ENCODE peak calls at places on chromosomes 16 and 17, in five cellular contexts. S is trophoblast cell, N is neuronal stem cell, A is mesenchymal stem cell, M is H1. R is an unnamed sample.
A peak's percentile ranks its signal among the peaks of the same experiment; 100 is the strongest.

GRCh38 chr17:29514792-29515191 is 52.0 kb downstream of the ABHD15 start:
- DNase-seq in M (no peak), S (no peak), A (no peak), N (no peak), R (no peak)

GRCh38 chr17:73284339-73284738 is 22.7 kb upstream of the CPSF4L start:
- DNase-seq in A (no peak), N (no peak), M (no peak), S (no peak), R (no peak)

GRCh38 chr17:55549140-55549539 is 37.9 kb upstream of the SMIM36 start:
- DNase-seq in N (no peak), A (peak; percentile 17), S (peak; percentile 24), M (no peak), R (no peak)

GRCh38 chr17:57861737-57862409 is 12.0 kb upstream of the MRPS23 start:
- DNase-seq in S (peak; percentile 23), A (peak; percentile 62), M (no peak), N (no peak), R (no peak)

GRCh38 chr16:69311533-69312388 is 611 bp downstream of the VPS4A start:
- DNase-seq in M (no peak), A (peak; percentile 50), N (peak; percentile 27), S (peak; percentile 25), R (peak; percentile 73)

GRCh38 chr17:39212841-39213480 is 12.8 kb downstream of the STAC2 start:
- DNase-seq in A (no peak), M (no peak), N (no peak), S (no peak), R (peak; percentile 60)

GRCh38 chr16:66515543-66516171 is 34.3 kb downstream of the TK2 start:
- DNase-seq in N (no peak), A (peak; percentile 66), S (peak; percentile 87), M (peak; percentile 13), R (peak; percentile 50)

GRCh38 chr17:16935241-16935663 is 36.7 kb downstream of the TNFRSF13B start:
- DNase-seq in N (no peak), M (no peak), A (no peak), S (no peak), R (peak; percentile 24)

GRCh38 chr16:85611205-85611454 is 2.0 kb upstream of the GSE1 start:
- DNase-seq in M (no peak), A (peak; percentile 46), S (no peak), N (no peak), R (no peak)

GRCh38 chr16:46743232-46743719 is 4.9 kb downstream of the MYLK3 start:
- DNase-seq in A (peak; percentile 26), S (peak; percentile 54), N (no peak), M (no peak), R (peak; percentile 40)

GRCh38 chr17:12983986-12984932 is 33.6 kb downstream of the ELAC2 start:
- DNase-seq in S (no peak), N (no peak), A (no peak), M (no peak), R (no peak)

GRCh38 chr16:69917739-69918138 is 33.4 kb upstream of the CLEC18A start:
- DNase-seq in N (peak; percentile 42), A (peak; percentile 87), M (peak; percentile 46), S (peak; percentile 98), R (peak; percentile 80)

GRCh38 chr17:47276868-47277267 is 23.2 kb downstream of the ITGB3 start:
- DNase-seq in S (peak; percentile 52), A (peak; percentile 78), N (no peak), M (no peak), R (peak; percentile 77)

GRCh38 chr16:64629622-64630021 is 492.2 kb downstream of the CDH11 start:
- DNase-seq in M (no peak), N (no peak), S (no peak), A (peak; percentile 10), R (no peak)

GRCh38 chr17:46984892-46985291 is 5.8 kb upstream of the RPRML start:
- DNase-seq in M (no peak), S (no peak), N (no peak), A (no peak), R (no peak)

GRCh38 chr17:6862122-6862521 is 30.6 kb upstream of the TEKT1 start:
- DNase-seq in M (no peak), S (no peak), A (no peak), N (no peak), R (no peak)

GRCh38 chr16:81585785-81586184 is 141.2 kb downstream of the CMIP start:
- DNase-seq in A (peak; percentile 35), S (peak; percentile 72), M (peak; percentile 21), N (no peak), R (peak; percentile 57)

GRCh38 chr16:280552-280951 is at the start of gene ARHGDIG:
- DNase-seq in M (no peak), S (no peak), A (no peak), N (no peak), R (no peak)

GRCh38 chr16:19499481-19499880 is 22.4 kb downstream of the GDE1 start:
- DNase-seq in M (no peak), A (no peak), S (no peak), N (no peak), R (no peak)

GRCh38 chr16:1449201-1449788 is 4.9 kb upstream of the CCDC154 start:
- DNase-seq in S (no peak), A (no peak), M (no peak), N (no peak), R (no peak)

GRCh38 chr16:20937736-20938135 is 37.2 kb downstream of the LYRM1 start:
- DNase-seq in N (no peak), A (no peak), M (no peak), S (no peak), R (no peak)

GRCh38 chr17:79628861-79629547 is 18.2 kb upstream of the RBFOX3 start:
- DNase-seq in M (no peak), N (no peak), S (no peak), A (no peak), R (peak; percentile 24)

GRCh38 chr17:2792541-2793169 is 3.6 kb upstream of the RAP1GAP2 start:
- DNase-seq in A (no peak), N (no peak), S (no peak), M (no peak), R (no peak)

GRCh38 chr16:80084614-80085013 is 456.2 kb upstream of the DYNLRB2 start:
- DNase-seq in A (peak; percentile 64), N (peak; percentile 56), M (peak; percentile 36), S (peak; percentile 85), R (peak; percentile 76)

GRCh38 chr17:4354862-4355514 is 11.5 kb downstream of the UBE2G1 start:
- DNase-seq in N (no peak), S (peak; percentile 72), M (no peak), A (no peak), R (peak; percentile 32)

GRCh38 chr16:67015317-67015731 is 13.6 kb upstream of the CBFB start:
- DNase-seq in A (no peak), M (no peak), N (no peak), S (no peak), R (no peak)

GRCh38 chr16:88634141-88634993 is 4.0 kb upstream of the IL17C start:
- DNase-seq in S (peak; percentile 86), A (peak; percentile 85), N (peak; percentile 46), M (no peak), R (peak; percentile 85)

GRCh38 chr16:58533751-58534470 is 18.6 kb downstream of the SETD6 start:
- DNase-seq in S (no peak), N (no peak), A (no peak), M (no peak), R (no peak)

GRCh38 chr17:17213775-17214174 is 7.6 kb upstream of the PLD6 start:
- DNase-seq in S (no peak), M (no peak), A (no peak), N (no peak), R (no peak)

DNA sequence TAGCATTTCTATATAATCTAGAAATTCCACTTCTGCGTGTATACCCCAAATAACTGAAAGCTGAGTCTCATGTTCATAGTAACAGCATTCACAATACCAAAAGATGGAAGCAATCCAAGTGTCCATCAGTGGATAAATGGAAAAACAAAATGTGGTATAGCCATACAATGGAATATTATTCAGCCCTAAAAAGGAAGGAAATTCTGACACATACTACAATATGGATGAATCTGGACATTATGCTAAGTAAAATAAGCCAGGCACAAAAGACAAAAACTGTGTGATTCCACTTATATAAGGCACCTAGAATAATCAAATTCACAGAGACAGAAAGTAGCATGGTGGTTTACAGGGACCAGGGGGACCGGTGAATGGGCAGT is 20.4 kb downstream of the HOXB1 start:
- DNase-seq in N (no peak), A (no peak), S (no peak), M (no peak), R (no peak)
- H2BK12ac ChIP-seq in N (no peak overlapping the region), A (no peak overlapping the region), S (no peak overlapping the region), M (no peak overlapping the region), R (no peak overlapping the region)

GRCh38 chr16:72199938-72200337 is 28.0 kb upstream of the PMFBP1 start:
- DNase-seq in A (no peak), N (no peak), S (no peak), M (no peak), R (no peak)
- H2BK12ac ChIP-seq in A (no peak overlapping the region), N (no peak overlapping the region), S (no peak overlapping the region), M (no peak overlapping the region), R (no peak overlapping the region)

GRCh38 chr17:61410555-61411089 is 11.0 kb downstream of the TBX2 start:
- DNase-seq in A (peak; percentile 88), S (peak; percentile 77), N (peak; percentile 68), M (no peak), R (peak; percentile 93)

GRCh38 chr17:61409301-61410099 is 9.9 kb downstream of the TBX2 start:
- DNase-seq in A (peak; percentile 74), M (no peak), N (no peak), S (peak; percentile 81), R (peak; percentile 62)

GRCh38 chr17:61411114-61411943 is 11.7 kb downstream of the TBX2 start:
- DNase-seq in M (no peak), S (peak; percentile 62), A (peak; percentile 88), N (peak; percentile 77), R (peak; percentile 85)

GRCh38 chr17:61408151-61409041 is 8.8 kb downstream of the TBX2 start:
- DNase-seq in N (no peak), M (no peak), S (no peak), A (no peak), R (peak; percentile 48)

GRCh38 chr17:61410100-61410551 is 10.5 kb downstream of the TBX2 start:
- DNase-seq in S (no peak), M (no peak), A (no peak), N (no peak), R (peak; percentile 36)
- H2BK12ac ChIP-seq in S (no peak overlapping the region), M (no peak overlapping the region), A (peak overlapping the region; percentile 34), N (no peak overlapping the region), R (no peak overlapping the region)

DNA sequence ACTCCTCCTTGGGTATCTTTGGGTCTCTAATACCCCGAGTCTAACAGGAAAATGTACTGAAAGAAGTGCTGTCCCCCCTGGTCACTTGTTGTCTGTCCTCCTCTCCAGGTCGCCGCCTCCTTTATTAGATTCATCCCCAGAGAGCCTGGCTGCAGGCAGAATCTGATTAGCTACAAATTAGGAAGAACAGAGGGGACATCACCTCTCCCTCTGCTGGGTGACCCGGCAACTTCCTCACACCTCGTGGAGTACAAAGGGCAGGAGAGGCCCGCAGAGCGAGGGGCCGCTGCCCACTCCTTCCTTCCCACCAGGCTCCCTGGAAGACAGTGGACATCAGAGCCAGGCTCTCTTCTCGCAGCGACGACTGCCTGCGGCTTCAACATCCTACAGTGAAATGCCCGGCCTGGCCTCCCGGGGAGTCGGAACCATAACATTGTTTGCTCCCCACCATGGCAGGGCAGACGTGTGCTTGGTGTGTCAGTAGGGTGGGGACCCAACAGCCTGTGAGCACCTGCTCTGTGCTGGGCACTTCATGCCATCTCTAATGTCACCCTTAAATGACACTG is 5.3 kb downstream of the CYB561 start:
- DNase-seq in N (no peak), S (no peak), M (no peak), A (no peak), R (no peak)
- H2BK12ac ChIP-seq in N (no peak overlapping the region), S (no peak overlapping the region), M (no peak overlapping the region), A (no peak overlapping the region), R (no peak overlapping the region)